ENCODE peak calls at places on chromosomes 2 and 18, in ten cellular contexts. One of them, this sample, is unnamed.

GRCh38 chr2:86372133-86372532 is 34.7 kb upstream of the REEP1 start:
- DNase-seq in IMR-90: no peak
- DNase-seq in caudate nucleus: no peak
- DNase-seq in ELF-1: no peak
- DNase-seq in stimulated activated CD4-positive, alpha-beta T cell treated with anti-CD3 and anti-CD28 coated beads, Interleukin-1b, Interleukin-23, amount 100 ng/mL, for 24 hours: no peak
- DNase-seq in M059J: no peak
- DNase-seq in ACHN: no peak
- DNase-seq in HFF-Myc: no peak
- DNase-seq in AG09319: no peak
- DNase-seq in NCI-H446 treated with DMSO at 0.1 percent for 48 hours: no peak
- DNase-seq in this sample: no peak

GRCh38 chr2:203855274-203855673 is 12.3 kb upstream of the CTLA4 start:
- DNase-seq in ELF-1: no peak
- DNase-seq in stimulated activated CD4-positive, alpha-beta T cell treated with anti-CD3 and anti-CD28 coated beads, Interleukin-1b, Interleukin-23, amount 100 ng/mL, for 24 hours: no peak
- DNase-seq in M059J: no peak
- DNase-seq in NCI-H446 treated with DMSO at 0.1 percent for 48 hours: no peak
- DNase-seq in IMR-90: no peak
- DNase-seq in caudate nucleus: no peak
- DNase-seq in HFF-Myc: no peak
- DNase-seq in ACHN: no peak
- DNase-seq in AG09319: no peak
- DNase-seq in this sample: no peak

GRCh38 chr2:109489296-109489695 is 124.5 kb downstream of the SEPTIN10 start:
- DNase-seq in caudate nucleus: no peak
- DNase-seq in ELF-1: no peak
- DNase-seq in ACHN: no peak
- DNase-seq in HFF-Myc: no peak
- DNase-seq in stimulated activated CD4-positive, alpha-beta T cell treated with anti-CD3 and anti-CD28 coated beads, Interleukin-1b, Interleukin-23, amount 100 ng/mL, for 24 hours: no peak
- DNase-seq in AG09319: no peak
- DNase-seq in IMR-90: no peak
- DNase-seq in M059J: no peak
- DNase-seq in NCI-H446 treated with DMSO at 0.1 percent for 48 hours: no peak
- DNase-seq in this sample: no peak

GRCh38 chr2:231627384-231628156 is 34.9 kb downstream of the TEX44 start:
- DNase-seq in AG09319: no peak
- DNase-seq in M059J: no peak
- DNase-seq in IMR-90: peak; percentile 44
- DNase-seq in caudate nucleus: no peak
- DNase-seq in HFF-Myc: no peak
- DNase-seq in stimulated activated CD4-positive, alpha-beta T cell treated with anti-CD3 and anti-CD28 coated beads, Interleukin-1b, Interleukin-23, amount 100 ng/mL, for 24 hours: no peak
- DNase-seq in ELF-1: no peak
- DNase-seq in ACHN: no peak
- DNase-seq in NCI-H446 treated with DMSO at 0.1 percent for 48 hours: no peak
- DNase-seq in this sample: no peak

GRCh38 chr2:230589497-230590015 is 123.1 kb upstream of the CAB39 start:
- DNase-seq in AG09319: no peak
- DNase-seq in ELF-1: no peak
- DNase-seq in IMR-90: no peak
- DNase-seq in HFF-Myc: no peak
- DNase-seq in ACHN: no peak
- DNase-seq in stimulated activated CD4-positive, alpha-beta T cell treated with anti-CD3 and anti-CD28 coated beads, Interleukin-1b, Interleukin-23, amount 100 ng/mL, for 24 hours: no peak
- DNase-seq in caudate nucleus: no peak
- DNase-seq in M059J: no peak
- DNase-seq in NCI-H446 treated with DMSO at 0.1 percent for 48 hours: no peak
- DNase-seq in this sample: no peak

GRCh38 chr2:73913414-73914054 is 13.1 kb upstream of the DGUOK start:
- DNase-seq in caudate nucleus: no peak
- DNase-seq in NCI-H446 treated with DMSO at 0.1 percent for 48 hours: no peak
- DNase-seq in stimulated activated CD4-positive, alpha-beta T cell treated with anti-CD3 and anti-CD28 coated beads, Interleukin-1b, Interleukin-23, amount 100 ng/mL, for 24 hours: no peak
- DNase-seq in ELF-1: no peak
- DNase-seq in IMR-90: no peak
- DNase-seq in M059J: no peak
- DNase-seq in ACHN: no peak
- DNase-seq in AG09319: no peak
- DNase-seq in HFF-Myc: no peak
- DNase-seq in this sample: no peak

GRCh38 chr2:112869258-112869842 is 32.8 kb upstream of the IL1B start:
- DNase-seq in M059J: peak; percentile 98
- DNase-seq in AG09319: peak; percentile 60
- DNase-seq in caudate nucleus: no peak
- DNase-seq in HFF-Myc: peak; percentile 90
- DNase-seq in IMR-90: peak; percentile 43
- DNase-seq in ACHN: no peak
- DNase-seq in ELF-1: no peak
- DNase-seq in NCI-H446 treated with DMSO at 0.1 percent for 48 hours: no peak
- DNase-seq in stimulated activated CD4-positive, alpha-beta T cell treated with anti-CD3 and anti-CD28 coated beads, Interleukin-1b, Interleukin-23, amount 100 ng/mL, for 24 hours: no peak
- DNase-seq in this sample: peak; percentile 99

GRCh38 chr18:55328301-55328700 is 259.7 kb downstream of the TCF4 start:
- DNase-seq in NCI-H446 treated with DMSO at 0.1 percent for 48 hours: no peak
- DNase-seq in ACHN: no peak
- DNase-seq in IMR-90: peak; percentile 78
- DNase-seq in stimulated activated CD4-positive, alpha-beta T cell treated with anti-CD3 and anti-CD28 coated beads, Interleukin-1b, Interleukin-23, amount 100 ng/mL, for 24 hours: no peak
- DNase-seq in M059J: peak; percentile 72
- DNase-seq in HFF-Myc: no peak
- DNase-seq in caudate nucleus: no peak
- DNase-seq in AG09319: no peak
- DNase-seq in ELF-1: no peak
- DNase-seq in this sample: peak; percentile 7

GRCh38 chr18:6624729-6625308 is 104.7 kb upstream of the ARHGAP28 start:
- DNase-seq in caudate nucleus: no peak
- DNase-seq in IMR-90: peak; percentile 71
- DNase-seq in ELF-1: no peak
- DNase-seq in ACHN: no peak
- DNase-seq in AG09319: no peak
- DNase-seq in HFF-Myc: no peak
- DNase-seq in M059J: peak; percentile 20
- DNase-seq in stimulated activated CD4-positive, alpha-beta T cell treated with anti-CD3 and anti-CD28 coated beads, Interleukin-1b, Interleukin-23, amount 100 ng/mL, for 24 hours: no peak
- DNase-seq in NCI-H446 treated with DMSO at 0.1 percent for 48 hours: no peak
- DNase-seq in this sample: peak; percentile 21

GRCh38 chr2:127012215-127012614 is 94.7 kb downstream of the BIN1 start:
- DNase-seq in caudate nucleus: no peak
- DNase-seq in ACHN: no peak
- DNase-seq in ELF-1: no peak
- DNase-seq in IMR-90: no peak
- DNase-seq in NCI-H446 treated with DMSO at 0.1 percent for 48 hours: no peak
- DNase-seq in stimulated activated CD4-positive, alpha-beta T cell treated with anti-CD3 and anti-CD28 coated beads, Interleukin-1b, Interleukin-23, amount 100 ng/mL, for 24 hours: no peak
- DNase-seq in HFF-Myc: no peak
- DNase-seq in AG09319: peak; percentile 44
- DNase-seq in M059J: no peak
- DNase-seq in this sample: no peak

GRCh38 chr18:63956755-63957154 is 7.7 kb downstream of the HMSD start:
- DNase-seq in stimulated activated CD4-positive, alpha-beta T cell treated with anti-CD3 and anti-CD28 coated beads, Interleukin-1b, Interleukin-23, amount 100 ng/mL, for 24 hours: no peak
- DNase-seq in caudate nucleus: no peak
- DNase-seq in AG09319: no peak
- DNase-seq in ACHN: no peak
- DNase-seq in HFF-Myc: peak; percentile 83
- DNase-seq in M059J: peak; percentile 33
- DNase-seq in IMR-90: no peak
- DNase-seq in NCI-H446 treated with DMSO at 0.1 percent for 48 hours: no peak
- DNase-seq in ELF-1: no peak
- DNase-seq in this sample: no peak

GRCh38 chr2:56540901-56541300 is 357.1 kb downstream of the CCDC85A start:
- DNase-seq in IMR-90: no peak
- DNase-seq in caudate nucleus: no peak
- DNase-seq in M059J: peak; percentile 56
- DNase-seq in NCI-H446 treated with DMSO at 0.1 percent for 48 hours: no peak
- DNase-seq in ELF-1: no peak
- DNase-seq in ACHN: no peak
- DNase-seq in HFF-Myc: no peak
- DNase-seq in stimulated activated CD4-positive, alpha-beta T cell treated with anti-CD3 and anti-CD28 coated beads, Interleukin-1b, Interleukin-23, amount 100 ng/mL, for 24 hours: no peak
- DNase-seq in AG09319: no peak
- DNase-seq in this sample: no peak

GRCh38 chr2:42856891-42857632 is 64.7 kb upstream of the HAAO start:
- DNase-seq in NCI-H446 treated with DMSO at 0.1 percent for 48 hours: no peak
- DNase-seq in M059J: peak; percentile 66
- DNase-seq in IMR-90: no peak
- DNase-seq in AG09319: no peak
- DNase-seq in caudate nucleus: no peak
- DNase-seq in stimulated activated CD4-positive, alpha-beta T cell treated with anti-CD3 and anti-CD28 coated beads, Interleukin-1b, Interleukin-23, amount 100 ng/mL, for 24 hours: no peak
- DNase-seq in ACHN: no peak
- DNase-seq in ELF-1: peak; percentile 65
- DNase-seq in HFF-Myc: no peak
- DNase-seq in this sample: no peak

GRCh38 chr2:84395819-84396218 is 63.3 kb downstream of the SUCLG1 start:
- DNase-seq in NCI-H446 treated with DMSO at 0.1 percent for 48 hours: no peak
- DNase-seq in caudate nucleus: no peak
- DNase-seq in IMR-90: peak; percentile 82
- DNase-seq in HFF-Myc: no peak
- DNase-seq in stimulated activated CD4-positive, alpha-beta T cell treated with anti-CD3 and anti-CD28 coated beads, Interleukin-1b, Interleukin-23, amount 100 ng/mL, for 24 hours: no peak
- DNase-seq in ELF-1: no peak
- DNase-seq in M059J: peak; percentile 5
- DNase-seq in AG09319: no peak
- DNase-seq in ACHN: no peak
- DNase-seq in this sample: peak; percentile 61

GRCh38 chr2:42974697-42975357 is 182.4 kb upstream of the HAAO start:
- DNase-seq in HFF-Myc: no peak
- DNase-seq in stimulated activated CD4-positive, alpha-beta T cell treated with anti-CD3 and anti-CD28 coated beads, Interleukin-1b, Interleukin-23, amount 100 ng/mL, for 24 hours: peak; percentile 25
- DNase-seq in AG09319: no peak
- DNase-seq in caudate nucleus: peak; percentile 3
- DNase-seq in IMR-90: peak; percentile 63
- DNase-seq in NCI-H446 treated with DMSO at 0.1 percent for 48 hours: no peak
- DNase-seq in ELF-1: peak; percentile 91
- DNase-seq in ACHN: peak; percentile 53
- DNase-seq in M059J: peak; percentile 46
- DNase-seq in this sample: peak; percentile 64

GRCh38 chr2:61151434-61151833 is 10.6 kb upstream of the C2orf74 start:
- DNase-seq in ELF-1: no peak
- DNase-seq in HFF-Myc: peak; percentile 27
- DNase-seq in ACHN: peak; percentile 25
- DNase-seq in NCI-H446 treated with DMSO at 0.1 percent for 48 hours: no peak
- DNase-seq in caudate nucleus: no peak
- DNase-seq in stimulated activated CD4-positive, alpha-beta T cell treated with anti-CD3 and anti-CD28 coated beads, Interleukin-1b, Interleukin-23, amount 100 ng/mL, for 24 hours: no peak
- DNase-seq in AG09319: no peak
- DNase-seq in IMR-90: peak; percentile 32
- DNase-seq in M059J: peak; percentile 58
- DNase-seq in this sample: peak; percentile 38

This sample was measured in MCF 10A.